ENCODE peak calls at places on chromosomes 4 and X, in six cellular contexts. L is PC-3, W is right lobe of liver, O is uterus, Y is Peyer's patch, D is A673. P is an unnamed sample.

GRCh38 chr4:55706526-55706925 is 70.4 kb upstream of the NMU start:
- DNase-seq in L (no peak), W (no peak), O (no peak), Y (no peak), D (no peak), P (no peak)

GRCh38 chrX:2684256-2684655 is 6.8 kb upstream of the CD99 start:
- DNase-seq in L (no peak), W (no peak), O (no peak), Y (no peak), D (no peak), P (no peak)

GRCh38 chr4:52997132-52997416 is 135.0 kb downstream of the RASL11B start:
- DNase-seq in L (no peak), W (no peak), O (no peak), Y (no peak), D (no peak), P (no peak)

GRCh38 chr4:138948918-138949317 is 66.7 kb upstream of the NOCT start:
- DNase-seq in L (peak; percentile 49), W (no peak), O (no peak), Y (no peak), D (no peak), P (no peak)

GRCh38 chrX:145826466-145826865 is 8.8 kb downstream of the SLITRK2 start:
- DNase-seq in L (no peak), W (no peak), O (no peak), Y (no peak), D (no peak), P (no peak)

GRCh38 chr4:140094701-140095420 is 59.1 kb downstream of the MAML3 start:
- DNase-seq in L (peak; percentile 69), W (peak; percentile 57), O (no peak), Y (peak; percentile 80), D (no peak), P (no peak)

GRCh38 chr4:36722986-36723385 is 441.6 kb downstream of the DTHD1 start:
- DNase-seq in L (no peak), W (no peak), O (no peak), Y (no peak), D (no peak), P (no peak)

GRCh38 chr4:16713271-16713670 is 185.2 kb downstream of the LDB2 start:
- DNase-seq in L (no peak), W (no peak), O (no peak), Y (no peak), D (no peak), P (no peak)

GRCh38 chrX:134171661-134172587 is 65.1 kb upstream of the CCDC160 start:
- DNase-seq in L (no peak), W (no peak), O (no peak), Y (peak; percentile 51), D (peak; percentile 40), P (peak; percentile 16)

GRCh38 chr4:147786531-147786930 is 54.6 kb downstream of the ARHGAP10 start:
- DNase-seq in L (peak; percentile 10), W (no peak), O (no peak), Y (no peak), D (no peak), P (no peak)

GRCh38 chrX:53089224-53089842 is 4.6 kb upstream of the KANTR start:
- DNase-seq in L (peak; percentile 62), W (no peak), O (peak; percentile 66), Y (peak; percentile 77), D (peak; percentile 73), P (peak; percentile 58)

GRCh38 chrX:119990409-119990994 is 47.0 kb upstream of the NKAP start:
- DNase-seq in L (no peak), W (no peak), O (no peak), Y (no peak), D (no peak), P (no peak)

GRCh38 chr4:182143822-182144620 is 99.2 kb upstream of the TENM3 start:
- DNase-seq in L (peak; percentile 4), W (peak; percentile 42), O (peak; percentile 57), Y (peak; percentile 58), D (peak; percentile 80), P (peak; percentile 34)

GRCh38 chr4:132642196-132642817 is 506.8 kb upstream of the PCDH10 start:
- DNase-seq in L (peak; percentile 61), W (no peak), O (no peak), Y (no peak), D (peak; percentile 61), P (no peak)

GRCh38 chrX:55489315-55490009 is at the start of gene USP51:
- DNase-seq in L (no peak), W (peak; percentile 55), O (peak; percentile 52), Y (peak; percentile 62), D (no peak), P (peak; percentile 78)

GRCh38 chr4:19689511-19689910 is 562.2 kb upstream of the SLIT2 start:
- DNase-seq in L (peak; percentile 75), W (no peak), O (no peak), Y (no peak), D (no peak), P (no peak)

DNA sequence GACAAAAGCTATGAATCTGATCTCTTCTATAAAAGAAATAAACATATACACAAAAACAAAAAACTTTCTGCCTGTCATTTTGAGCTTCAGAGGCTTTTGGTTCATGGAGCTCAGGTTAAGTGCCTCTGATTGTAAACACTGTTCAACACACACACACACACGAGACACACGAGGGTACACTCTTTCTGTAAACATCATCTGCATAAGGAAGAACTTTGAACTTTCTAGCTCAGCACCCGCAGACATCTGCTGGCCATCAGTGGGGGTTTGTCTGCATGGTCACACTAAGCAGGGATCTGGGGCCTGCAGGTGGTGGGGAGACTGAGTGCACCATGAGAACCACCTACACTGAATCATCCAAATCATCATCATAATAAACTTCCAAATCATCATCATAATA is 54.9 kb downstream of the STX18 start:
- DNase-seq in L (no peak), W (no peak), O (no peak), Y (no peak), D (no peak), P (no peak)
- H3K36me3 ChIP-seq in L (no peaks in the 10 kb centered on the region), W (no peaks in the 10 kb centered on the region), O (no peaks in the 10 kb centered on the region), Y (no peaks in the 10 kb centered on the region), D (no peaks in the 10 kb centered on the region), P (no peaks in the 10 kb centered on the region)

DNA sequence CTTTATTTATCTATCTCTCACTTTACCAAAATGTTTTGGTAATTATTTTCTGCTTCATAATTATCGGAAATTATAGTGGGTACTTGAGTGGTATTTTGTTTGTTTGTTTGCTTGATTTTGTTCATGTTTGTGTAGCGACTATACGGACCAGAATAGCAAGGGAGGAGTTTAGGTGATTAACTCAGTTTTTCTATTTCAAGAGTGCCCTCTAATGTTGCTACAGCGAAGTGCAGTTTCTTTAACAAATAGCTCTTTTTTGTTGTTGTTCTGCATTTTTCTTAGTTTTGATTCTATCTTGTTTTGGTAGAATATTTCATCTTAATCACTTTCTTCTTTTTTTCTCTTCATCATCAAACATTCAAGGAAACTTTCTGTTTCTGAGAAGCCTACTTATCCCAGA is 40.8 kb upstream of the QRFPR start:
- DNase-seq in L (no peak), W (no peak), O (no peak), Y (no peak), D (peak; percentile 49), P (no peak)
- TF ChIP-seq CTCF in L (peak; percentile 49), W (no peak), O (no peak), Y (no peak), D (peak; percentile 71), P (no peak)

GRCh38 chr4:190018201-190018920 is 8.7 kb downstream of the FRG2 start:
- DNase-seq in L (no peak), W (no peak), O (no peak), Y (no peak), D (no peak), P (no peak)

GRCh38 chr4:190015538-190016368 is 11.3 kb downstream of the FRG2 start:
- DNase-seq in L (no peak), W (no peak), O (no peak), Y (no peak), D (peak; percentile 4), P (no peak)

GRCh38 chr4:190019023-190019858 is 7.8 kb downstream of the FRG2 start:
- DNase-seq in L (no peak), W (no peak), O (no peak), Y (no peak), D (peak; percentile 23), P (no peak)

GRCh38 chr4:190016369-190017289 is 10.4 kb downstream of the FRG2 start:
- DNase-seq in L (no peak), W (no peak), O (no peak), Y (no peak), D (peak; percentile 1), P (no peak)

DNA sequence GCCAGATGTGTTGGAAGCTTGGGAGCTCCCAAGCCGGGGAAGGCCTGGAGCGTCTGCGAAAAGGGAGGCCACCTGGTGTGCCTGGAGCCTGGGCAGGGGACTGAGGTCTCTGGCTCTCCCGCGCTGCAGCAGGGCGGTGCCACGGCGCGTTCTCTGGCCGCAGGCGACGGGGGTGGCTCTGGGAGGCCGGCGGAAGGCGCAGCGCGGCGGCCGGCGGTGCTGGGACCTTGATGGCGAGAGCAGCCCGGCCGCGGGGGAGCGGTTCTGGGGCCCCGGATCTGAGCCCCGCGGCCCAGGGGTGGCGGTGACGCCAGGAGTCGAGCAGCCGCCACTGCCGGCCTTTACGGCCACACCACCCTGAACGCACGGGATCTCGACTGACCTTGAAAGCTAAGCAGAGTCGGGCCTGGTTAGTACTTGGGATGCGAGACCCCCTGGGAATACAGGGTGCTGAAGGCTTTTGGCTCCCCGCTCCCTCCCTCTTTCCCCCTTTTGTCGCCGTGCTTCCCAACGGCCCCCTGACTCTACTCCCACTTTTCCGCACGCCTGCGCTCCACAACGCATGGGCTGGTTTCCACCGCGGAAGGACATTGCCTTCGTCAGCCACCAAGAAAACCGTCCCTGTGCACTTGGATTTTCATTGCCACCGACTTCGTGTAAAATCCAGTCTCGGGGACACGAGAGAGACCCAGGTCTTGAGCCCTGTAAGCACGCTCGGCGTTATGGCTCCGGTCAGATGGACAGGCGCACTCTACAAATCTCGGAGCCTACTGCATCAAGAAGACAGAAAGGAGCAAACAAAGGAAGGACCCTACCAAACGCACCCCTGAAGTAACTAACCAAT is 9.5 kb downstream of the FRG2 start:
- DNase-seq in L (no peak), W (no peak), O (no peak), Y (no peak), D (peak; percentile 3), P (no peak)
- H3K4me3 ChIP-seq in L (no peak overlapping the region), W (no peak overlapping the region), O (no peak overlapping the region), Y (no peak overlapping the region), D (no peak overlapping the region), P (no peak overlapping the region)

GRCh38 chr4:39205476-39205875 is 23.1 kb downstream of the WDR19 start:
- DNase-seq in L (no peak), W (no peak), O (no peak), Y (no peak), D (no peak), P (no peak)

GRCh38 chr4:39205000-39205399 is 22.7 kb downstream of the WDR19 start:
- DNase-seq in L (no peak), W (no peak), O (no peak), Y (no peak), D (no peak), P (no peak)

GRCh38 chr4:39201963-39202362 is 19.6 kb downstream of the WDR19 start:
- DNase-seq in L (no peak), W (no peak), O (no peak), Y (no peak), D (no peak), P (no peak)

DNA sequence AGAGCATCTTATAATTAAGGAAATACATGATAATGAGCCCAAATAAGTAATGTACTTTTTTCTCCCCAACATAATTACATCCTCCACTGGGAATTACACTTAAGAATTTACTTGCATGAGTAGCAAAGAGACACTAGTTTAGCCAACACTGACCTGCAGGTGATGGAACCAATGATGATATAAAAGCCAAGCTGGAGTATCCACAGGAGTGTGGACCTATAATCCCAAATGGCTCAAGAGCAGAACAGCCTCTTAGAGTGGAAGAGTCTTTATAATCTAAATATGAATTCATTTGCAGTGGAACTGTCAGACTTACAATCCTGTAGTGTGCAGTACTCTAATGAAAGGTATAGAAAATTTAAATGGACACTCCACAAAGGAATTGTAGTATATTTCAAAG is 22.2 kb downstream of the WDR19 start:
- DNase-seq in L (no peak), W (no peak), O (no peak), Y (no peak), D (no peak), P (no peak)
- H3K36me3 ChIP-seq in L (no peaks in the 10 kb centered on the region), W (no peaks in the 10 kb centered on the region), O (no peaks in the 10 kb centered on the region), Y (no peaks in the 10 kb centered on the region), D (peaks cover 34% of the 10 kb centered on the region), P (no peaks in the 10 kb centered on the region)

GRCh38 chr4:162499478-162499877 is 335.7 kb upstream of the FSTL5 start:
- DNase-seq in L (peak; percentile 30), W (no peak), O (no peak), Y (no peak), D (peak; percentile 13), P (no peak)
- TF ChIP-seq CTCF in L (peak; percentile 56), W (peak; percentile 48), O (no peak), Y (no peak), D (peak; percentile 57), P (no peak)